ENCODE peak calls at places on chromosome 21, in seven cellular contexts. E is H1, T is GM12878, P is HepG2, J is SK-N-SH, K is K562, N is GM12891. U is an unnamed sample.
A peak's percentile ranks its signal among the peaks of the same experiment; 100 is the strongest.

GRCh38 chr21:17250651-17251294 is 262.1 kb upstream of the CXADR start:
- DNase-seq in E (no peak), T (no peak), P (no peak), J (peak; percentile 6), K (no peak), N (no peak), U (no peak)

GRCh38 chr21:27674037-27674436 is 707.1 kb upstream of the ADAMTS5 start:
- DNase-seq in E (no peak), T (no peak), P (no peak), J (no peak), K (no peak), N (no peak), U (no peak)

GRCh38 chr21:32940079-32941014 is 85.4 kb upstream of the OLIG2 start:
- DNase-seq in E (no peak), T (no peak), P (peak; percentile 39), J (peak; percentile 28), K (peak; percentile 75), N (no peak), U (no peak)

GRCh38 chr21:36589352-36589971 is 109.5 kb upstream of the SIM2 start:
- DNase-seq in E (no peak), T (peak; percentile 16), P (peak; percentile 15), J (peak; percentile 68), K (peak; percentile 66), N (peak; percentile 42), U (peak; percentile 35)

GRCh38 chr21:37452222-37452621 is 85.6 kb downstream of the DYRK1A start:
- DNase-seq in E (no peak), T (no peak), P (no peak), J (peak; percentile 23), K (no peak), N (no peak), U (no peak)

GRCh38 chr21:44052071-44052829 is 40.1 kb downstream of the TRAPPC10 start:
- DNase-seq in E (no peak), T (no peak), P (no peak), J (no peak), K (no peak), N (no peak), U (no peak)

GRCh38 chr21:31780944-31781343 is 49.0 kb upstream of the SCAF4 start:
- DNase-seq in E (no peak), T (no peak), P (peak; percentile 20), J (no peak), K (no peak), N (no peak), U (no peak)

GRCh38 chr21:36908260-36908908 is 58.1 kb downstream of the HLCS start:
- DNase-seq in E (no peak), T (no peak), P (no peak), J (no peak), K (no peak), N (no peak), U (no peak)

GRCh38 chr21:43375006-43375826 is 51.7 kb downstream of the SIK1 start:
- DNase-seq in E (no peak), T (no peak), P (no peak), J (no peak), K (no peak), N (no peak), U (no peak)

GRCh38 chr21:31136891-31137290 is 98.6 kb upstream of the KRTAP19-8 start:
- DNase-seq in E (no peak), T (peak; percentile 47), P (no peak), J (peak; percentile 42), K (peak; percentile 14), N (no peak), U (no peak)

GRCh38 chr21:25997788-25998611 is 172.6 kb downstream of the APP start:
- DNase-seq in E (peak; percentile 77), T (no peak), P (peak; percentile 88), J (no peak), K (no peak), N (no peak), U (no peak)

GRCh38 chr21:43312751-43313169 is 114.2 kb downstream of the SIK1 start:
- DNase-seq in E (no peak), T (peak; percentile 23), P (peak; percentile 44), J (no peak), K (no peak), N (no peak), U (no peak)

DNA sequence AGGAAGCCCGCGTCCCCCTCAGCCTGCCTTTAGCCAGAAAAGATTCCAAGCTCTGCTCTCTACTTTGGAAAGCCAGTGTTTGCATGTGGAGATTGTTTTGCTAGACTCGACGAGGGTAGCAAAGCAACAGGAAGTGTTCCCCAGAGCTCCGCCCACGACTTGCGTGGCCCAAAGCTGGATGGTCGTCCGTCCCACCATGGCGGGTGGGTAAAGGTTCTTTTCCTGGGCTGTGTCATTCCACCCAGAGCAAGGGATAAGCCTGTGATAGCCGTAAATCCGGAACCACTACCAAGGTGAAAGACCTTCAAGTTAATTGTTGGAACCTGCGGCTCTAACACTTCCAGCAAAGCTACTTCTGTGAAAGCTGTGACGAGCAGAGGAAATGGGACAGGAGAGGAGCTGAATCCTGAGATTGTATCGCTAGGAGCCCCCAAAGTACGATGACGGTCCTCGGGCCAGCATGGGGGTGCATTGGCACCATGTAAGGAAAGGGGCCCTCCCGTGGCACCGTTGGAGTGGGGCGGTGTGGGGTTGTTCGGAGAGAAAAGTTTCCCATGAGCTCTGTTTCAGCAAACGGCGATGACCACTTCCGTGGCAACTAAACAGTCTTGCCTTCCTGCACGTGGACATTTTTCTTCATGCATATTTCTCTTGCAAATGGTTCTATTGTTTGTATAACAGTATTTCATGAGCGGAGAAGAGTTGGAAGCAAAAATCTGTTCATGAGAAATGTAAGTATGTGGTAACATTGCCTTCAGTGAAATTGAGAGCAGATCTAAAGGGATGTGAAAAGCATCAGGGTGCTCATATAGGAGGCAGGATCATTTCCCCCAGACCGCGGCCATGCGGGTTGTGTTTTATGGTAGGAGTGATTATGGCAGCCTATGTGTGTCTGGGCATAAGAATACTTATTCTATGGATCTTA is 8.3 kb downstream of the MX2 start:
- DNase-seq in E (no peak), T (peak; percentile 25), P (peak; percentile 32), J (no peak), K (no peak), N (peak; percentile 64), U (no peak)
- TF ChIP-seq TAF1 in E (no peak), T (no peak), P (peak; percentile 53), J (no peak), K (no peak), N (no peak), U (no peak)

GRCh38 chr21:45537111-45537745 is 5.0 kb downstream of the SLC19A1 start:
- DNase-seq in E (no peak), T (no peak), P (no peak), J (no peak), K (no peak), N (no peak), U (no peak)
- TF ChIP-seq TAF1 in E (no peak), T (no peak), P (no peak), J (no peak), K (no peak), N (no peak), U (no peak)

GRCh38 chr21:29321217-29321616 is 22.5 kb downstream of the BACH1 start:
- DNase-seq in E (no peak), T (no peak), P (no peak), J (no peak), K (no peak), N (no peak), U (no peak)

GRCh38 chr21:29321908-29322569 is 23.3 kb downstream of the BACH1 start:
- DNase-seq in E (no peak), T (no peak), P (no peak), J (no peak), K (no peak), N (no peak), U (no peak)

GRCh38 chr21:29320021-29320420 is 21.3 kb downstream of the BACH1 start:
- DNase-seq in E (no peak), T (no peak), P (no peak), J (no peak), K (no peak), N (no peak), U (no peak)

GRCh38 chr21:29322570-29322957 is 23.8 kb downstream of the BACH1 start:
- DNase-seq in E (no peak), T (no peak), P (no peak), J (no peak), K (no peak), N (no peak), U (no peak)

DNA sequence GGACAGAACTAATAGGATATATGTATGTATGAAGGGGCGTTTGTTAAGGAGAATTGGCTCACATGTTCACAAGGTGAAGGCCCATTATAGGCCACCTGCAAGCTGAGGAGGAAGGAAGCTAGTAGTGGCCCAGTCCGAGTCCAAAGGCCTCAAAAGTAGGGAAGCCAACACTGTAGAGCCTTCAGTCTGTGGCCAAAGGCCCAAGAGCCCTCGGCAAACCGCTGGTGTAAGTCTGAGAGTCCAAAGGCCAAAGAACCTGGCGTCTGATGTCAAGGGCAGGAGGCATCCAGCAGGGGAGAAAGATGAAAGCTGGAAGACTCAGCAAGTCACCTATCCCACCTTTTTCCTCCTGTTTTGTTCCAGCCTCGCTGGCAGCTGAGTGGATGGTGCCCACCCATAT is 24.5 kb downstream of the BACH1 start:
- DNase-seq in E (no peak), T (no peak), P (no peak), J (no peak), K (no peak), N (no peak), U (no peak)
- TF ChIP-seq TAF1 in E (no peak), T (no peak), P (no peak), J (no peak), K (no peak), N (no peak), U (no peak)

GRCh38 chr21:42221581-42222345 is 2.8 kb downstream of the ABCG1 start:
- DNase-seq in E (no peak), T (no peak), P (no peak), J (no peak), K (no peak), N (no peak), U (no peak)

GRCh38 chr21:42225042-42225441 is 6.1 kb downstream of the ABCG1 start:
- DNase-seq in E (no peak), T (no peak), P (no peak), J (no peak), K (no peak), N (no peak), U (no peak)

GRCh38 chr21:42222821-42223390 is 4.0 kb downstream of the ABCG1 start:
- DNase-seq in E (no peak), T (no peak), P (no peak), J (no peak), K (no peak), N (no peak), U (no peak)

GRCh38 chr21:42225571-42226155 is 6.7 kb downstream of the ABCG1 start:
- DNase-seq in E (no peak), T (no peak), P (no peak), J (no peak), K (no peak), N (no peak), U (no peak)

DNA sequence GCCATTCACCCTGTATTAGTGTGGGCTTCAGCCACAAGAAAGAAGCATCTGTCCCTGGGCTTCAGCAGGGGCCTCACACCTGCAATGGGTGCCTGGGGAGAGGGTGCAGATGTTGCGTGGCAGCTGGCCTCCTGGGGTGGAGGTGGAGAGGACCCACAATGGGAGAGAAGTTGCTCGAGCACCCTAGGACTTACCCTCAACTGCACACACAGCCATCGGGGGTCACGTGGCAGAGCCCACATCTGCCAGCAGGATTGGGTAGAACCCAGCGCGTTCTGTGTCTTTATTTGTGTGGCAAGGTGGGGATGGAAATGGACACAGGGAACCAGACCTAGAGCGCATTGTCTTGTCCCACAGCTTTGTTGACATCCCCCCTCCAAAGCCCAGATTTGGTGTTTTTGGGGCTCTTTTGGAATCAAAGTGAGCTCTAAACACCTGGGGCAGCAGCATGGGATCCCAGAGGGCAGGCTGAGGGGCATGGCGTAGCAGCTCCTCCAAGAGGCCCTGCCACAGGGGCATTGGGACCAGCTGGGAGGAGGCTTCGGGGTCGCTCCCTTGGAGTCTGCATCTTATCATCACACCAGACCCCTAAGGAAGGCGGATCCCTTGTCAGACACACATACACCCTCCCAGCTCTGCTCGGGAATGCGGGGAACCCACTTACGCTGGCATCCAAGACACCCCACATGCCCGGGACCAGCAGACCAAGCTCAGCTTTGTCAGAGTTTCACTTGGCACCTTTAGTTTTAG is 5.1 kb downstream of the ABCG1 start:
- DNase-seq in E (no peak), T (no peak), P (no peak), J (no peak), K (no peak), N (no peak), U (no peak)
- TF ChIP-seq TAF1 in E (no peak), T (no peak), P (no peak), J (no peak), K (no peak), N (no peak), U (no peak)